ENCODE peak calls at places on chromosomes 3 and 15, in five cellular contexts. S is NCI-H1092 treated with DMSO at 0.1 percent for 48 hours; E is activated CD8-positive, alpha-beta memory T cell treated with anti-CD3 and anti-CD28 coated beads for 4 hours; C is naive thymus-derived CD4-positive, alpha-beta T cell; T is COLO829. P is an unnamed sample.

GRCh38 chr3:72186485-72186864 is 401.5 kb upstream of the PROK2 start:
- DNase-seq in S (no peak), E (no peak), C (no peak), T (peak), P (peak)

GRCh38 chr3:28544236-28544635 is 195.6 kb upstream of the AZI2 start:
- DNase-seq in S (peak), E (no peak), C (no peak), T (no peak), P (no peak)

GRCh38 chr15:80494311-80494710 is 90.1 kb downstream of the ARNT2 start:
- DNase-seq in S (no peak), E (no peak), C (no peak), T (no peak), P (peak)

GRCh38 chr3:140455476-140455875 is 222.4 kb upstream of the TRIM42 start:
- DNase-seq in S (no peak), E (no peak), C (no peak), T (no peak), P (no peak)

GRCh38 chr3:15728766-15729165 is 69.0 kb downstream of the ANKRD28 start:
- DNase-seq in S (no peak), E (no peak), C (no peak), T (no peak), P (no peak)

GRCh38 chr15:92770641-92771040 is 115.1 kb upstream of the FAM174B start:
- DNase-seq in S (no peak), E (no peak), C (no peak), T (no peak), P (no peak)

GRCh38 chr3:124248471-124249028 is 256.6 kb upstream of the ROPN1 start:
- DNase-seq in S (no peak), E (no peak), C (no peak), T (no peak), P (no peak)

GRCh38 chr3:9398715-9399708 is 1.6 kb downstream of the SETD5 start:
- DNase-seq in S (peak), E (no peak), C (no peak), T (no peak), P (peak)

GRCh38 chr3:24657870-24658535 is 163.4 kb upstream of the THRB start:
- DNase-seq in S (no peak), E (no peak), C (no peak), T (no peak), P (no peak)